ENCODE peak calls at places on chromosomes 16 and 17, in nine cellular contexts. M, B, V, J, X, U, L, A and I are unnamed samples.
A peak's percentile ranks its signal among the peaks of the same experiment; 100 is the strongest.

GRCh38 chr17:50865060-50865867 is 890 bp downstream of the TOB1 start:
- DNase-seq in M (peak; percentile 38), A (peak; percentile 69), U (no peak), J (peak; percentile 61), L (peak; percentile 78), V (peak; percentile 24), X (peak; percentile 79), B (no peak), I (no peak)

GRCh38 chr16:24562811-24563210 is 23.4 kb downstream of the RBBP6 start:
- DNase-seq in L (no peak), M (no peak), B (no peak), A (no peak), X (no peak), U (no peak), J (no peak), V (no peak), I (no peak)

GRCh38 chr16:11794991-11795886 is 1.8 kb downstream of the ZC3H7A start:
- DNase-seq in J (no peak), L (no peak), M (no peak), V (no peak), X (no peak), A (no peak), U (no peak), B (no peak), I (no peak)

GRCh38 chr16:89960966-89961365 is 12.4 kb downstream of the DEF8 start:
- DNase-seq in J (no peak), X (no peak), M (no peak), U (no peak), A (no peak), L (no peak), B (no peak), V (no peak), I (no peak)

GRCh38 chr16:86101912-86102187 is 202.9 kb downstream of the IRF8 start:
- DNase-seq in M (no peak), L (no peak), J (no peak), X (no peak), V (no peak), A (no peak), B (no peak), U (no peak), I (no peak)

GRCh38 chr16:70523621-70524405 is at the start of gene SF3B3:
- DNase-seq in X (peak; percentile 88), B (no peak), V (peak; percentile 24), M (peak; percentile 86), A (peak; percentile 79), L (peak; percentile 66), J (peak; percentile 39), U (no peak), I (peak; percentile 60)

GRCh38 chr17:732788-733720 is 658 bp downstream of the TLCD3A start:
- DNase-seq in M (peak; percentile 37), U (no peak), L (peak; percentile 32), A (peak; percentile 51), J (peak; percentile 41), X (peak; percentile 24), V (peak; percentile 37), B (no peak), I (no peak)

GRCh38 chr16:57791156-57791902 is 11.0 kb downstream of the KIFC3 start:
- DNase-seq in V (no peak), B (no peak), J (no peak), U (no peak), A (no peak), L (no peak), X (no peak), M (no peak), I (no peak)

GRCh38 chr16:66325977-66326376 is 40.5 kb upstream of the CDH5 start:
- DNase-seq in B (no peak), X (no peak), L (no peak), V (no peak), M (no peak), A (no peak), U (no peak), J (no peak), I (no peak)

GRCh38 chr16:66328282-66328681 is 38.2 kb upstream of the CDH5 start:
- DNase-seq in J (no peak), A (no peak), U (no peak), X (no peak), B (no peak), L (no peak), M (no peak), V (no peak), I (no peak)

GRCh38 chr16:66326995-66327513 is 39.4 kb upstream of the CDH5 start:
- DNase-seq in V (no peak), B (no peak), J (peak; percentile 10), M (no peak), U (no peak), A (no peak), L (no peak), X (no peak), I (no peak)

GRCh38 chr16:66322174-66322573 is 44.3 kb upstream of the CDH5 start:
- DNase-seq in L (no peak), U (no peak), B (no peak), A (no peak), J (no peak), X (no peak), M (no peak), V (no peak), I (no peak)

DNA sequence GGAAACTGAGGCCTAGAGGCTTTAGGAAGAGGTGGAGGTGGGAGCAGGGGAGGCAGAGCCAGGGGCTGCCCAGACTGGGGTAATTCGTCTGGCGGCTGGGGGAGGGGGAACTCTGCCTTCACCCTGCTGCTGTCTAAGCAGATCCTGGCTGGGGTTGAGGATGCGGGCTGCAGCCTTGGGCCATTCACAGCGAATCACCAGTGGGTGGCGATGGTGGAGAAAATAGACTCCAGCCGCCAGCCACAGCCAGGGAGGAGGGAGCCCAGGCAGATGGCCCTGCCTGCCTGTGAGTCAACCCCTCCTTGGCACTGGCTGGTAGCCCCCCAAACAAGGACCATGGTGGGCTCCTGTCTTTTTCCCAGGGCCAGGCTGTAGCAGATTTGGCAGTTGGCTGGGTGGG is 41.7 kb upstream of the CDH5 start:
- DNase-seq in V (no peak), X (peak; percentile 21), J (peak; percentile 23), M (no peak), B (no peak), A (peak; percentile 48), U (no peak), L (peak; percentile 61), I (no peak)
- TF ChIP-seq CTCF in V (peak; percentile 12), X (peak; percentile 60), J (peak; percentile 32), M (peak; percentile 30), B (peak; percentile 19), A (peak; percentile 14), U (no peak), L (peak; percentile 47), I (no peak)

GRCh38 chr17:55639096-55639495 is 83.6 kb downstream of the TMEM100 start:
- DNase-seq in M (no peak), J (no peak), L (no peak), B (no peak), V (no peak), U (no peak), A (no peak), X (no peak), I (no peak)

GRCh38 chr17:55645361-55645760 is 77.3 kb downstream of the TMEM100 start:
- DNase-seq in V (no peak), X (no peak), B (no peak), A (no peak), M (no peak), L (no peak), U (no peak), J (no peak), I (no peak)

GRCh38 chr17:55642741-55643140 is 79.9 kb downstream of the TMEM100 start:
- DNase-seq in V (no peak), J (peak; percentile 8), X (no peak), U (no peak), M (peak; percentile 14), B (no peak), L (no peak), A (no peak), I (no peak)

GRCh38 chr17:55644346-55644745 is 78.3 kb downstream of the TMEM100 start:
- DNase-seq in A (no peak), L (no peak), X (no peak), U (no peak), B (no peak), J (no peak), V (no peak), M (no peak), I (no peak)

DNA sequence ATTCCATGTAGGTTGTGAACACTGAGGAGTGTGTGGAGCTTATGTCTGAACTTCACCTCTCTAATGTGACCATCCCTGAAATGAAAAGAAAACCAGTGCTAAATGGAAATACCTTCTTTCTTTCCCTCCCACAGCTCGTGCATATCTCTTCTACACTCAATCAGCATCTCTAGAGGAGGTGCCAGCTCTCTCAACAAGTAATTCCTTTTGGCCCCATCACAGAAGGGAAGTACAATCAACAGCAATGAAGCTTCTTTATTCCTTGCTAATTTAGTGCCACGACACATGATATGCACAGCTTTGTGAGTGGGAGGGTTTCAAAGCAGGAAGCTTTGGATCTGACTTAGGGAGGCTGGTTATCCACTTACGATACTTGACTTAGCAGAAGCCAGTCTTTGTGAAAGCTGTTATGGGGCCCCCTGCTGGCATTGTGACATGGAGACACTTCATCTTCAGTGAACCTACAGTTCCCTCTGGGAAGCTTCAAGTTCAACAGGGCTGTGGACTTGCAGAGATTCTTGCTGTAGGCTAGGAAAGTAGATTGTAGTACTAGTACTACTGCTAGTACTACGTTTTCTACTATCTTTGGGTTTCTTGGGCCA is 81.0 kb downstream of the TMEM100 start:
- DNase-seq in V (peak; percentile 63), M (peak; percentile 42), B (peak; percentile 5), L (peak; percentile 44), A (peak; percentile 73), U (no peak), X (peak; percentile 57), J (peak; percentile 86), I (peak; percentile 54)
- TF ChIP-seq CTCF in V (peak; percentile 54), M (peak; percentile 57), B (peak; percentile 56), L (no peak), A (peak; percentile 64), U (peak; percentile 81), X (peak; percentile 84), J (peak; percentile 81), I (peak; percentile 76)

GRCh38 chr16:31265329-31266245 is 5.8 kb downstream of the ITGAM start:
- DNase-seq in A (peak; percentile 85), J (peak; percentile 46), X (no peak), L (peak; percentile 91), B (peak; percentile 63), V (peak; percentile 60), U (no peak), M (no peak), I (peak; percentile 86)
- TF ChIP-seq CTCF in A (no peak), J (no peak), X (no peak), L (peak; percentile 21), B (no peak), V (no peak), U (no peak), M (no peak), I (no peak)

DNA sequence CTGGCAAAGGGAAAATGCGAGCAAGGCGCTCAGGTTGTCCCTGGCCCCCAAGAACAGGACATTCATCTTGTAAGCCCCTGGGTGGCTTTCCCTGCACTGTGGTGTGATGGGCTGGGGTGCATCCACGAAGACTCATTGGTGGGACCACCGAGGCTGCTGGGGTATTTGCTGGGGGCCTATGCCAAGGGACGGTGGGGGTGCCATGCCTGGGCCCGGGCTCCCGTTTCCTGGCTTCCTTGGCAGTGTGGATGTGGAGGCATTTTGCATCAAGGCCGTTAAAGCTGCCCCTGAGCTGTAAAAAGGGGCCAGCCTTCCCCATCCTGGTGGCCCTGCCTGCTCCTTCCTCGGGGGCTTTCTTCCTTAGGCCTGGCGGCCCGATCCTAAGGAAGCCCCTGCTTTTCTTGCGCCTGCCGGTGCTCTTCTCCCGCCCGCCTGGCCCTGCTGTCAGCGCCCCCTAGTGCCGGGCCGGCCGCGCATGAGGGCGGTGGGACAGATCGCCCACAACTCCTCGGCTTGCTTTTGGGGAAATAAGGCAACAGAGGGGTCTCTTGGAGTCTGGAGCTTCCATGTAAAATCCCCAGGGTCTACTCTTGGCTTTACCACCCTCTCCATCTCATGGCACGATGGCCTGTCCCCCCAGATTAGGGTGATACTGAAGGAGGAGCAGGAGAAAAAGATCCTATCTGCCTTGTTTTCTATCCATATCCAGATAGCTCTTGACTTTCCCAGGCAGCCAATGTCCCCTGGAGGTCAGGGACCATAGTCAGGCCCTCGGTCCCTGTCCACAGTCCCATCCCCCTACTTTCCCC is 9.8 kb upstream of the TBX2 start:
- DNase-seq in U (no peak), X (peak; percentile 42), B (no peak), V (peak; percentile 41), A (peak; percentile 58), L (peak; percentile 65), M (no peak), J (peak; percentile 63), I (no peak)
- TF ChIP-seq CTCF in U (peak; percentile 88), X (peak; percentile 96), B (peak; percentile 98), V (peak; percentile 85), A (peak; percentile 97), L (peak; percentile 46), M (peak; percentile 99), J (peak; percentile 97), I (peak; percentile 97)